ENCODE peak calls at places on chromosome X, in seven cellular contexts. One of them, this sample, is unnamed.

GRCh38 chrX:49309401-49309981 is 6.0 kb downstream of the GAGE10 start:
- DNase-seq in NCI-H1048: no peak
- DNase-seq in HEK293T: no peak
- DNase-seq in A549: no peak
- DNase-seq in effector memory CD4-positive, alpha-beta T cell: no peak
- DNase-seq in fibroblast of pulmonary artery: peak
- DNase-seq in left cardiac atrium: no peak
- DNase-seq in this sample: no peak

GRCh38 chrX:78540171-78540570 is 119.0 kb downstream of the RTL3 start:
- DNase-seq in fibroblast of pulmonary artery: peak
- DNase-seq in NCI-H1048: no peak
- DNase-seq in left cardiac atrium: no peak
- DNase-seq in effector memory CD4-positive, alpha-beta T cell: no peak
- DNase-seq in A549: no peak
- DNase-seq in HEK293T: no peak
- DNase-seq in this sample: no peak

GRCh38 chrX:15849555-15849954 is 5.1 kb downstream of the AP1S2 start:
- DNase-seq in HEK293T: peak
- DNase-seq in left cardiac atrium: no peak
- DNase-seq in A549: no peak
- DNase-seq in NCI-H1048: no peak
- DNase-seq in fibroblast of pulmonary artery: peak
- DNase-seq in effector memory CD4-positive, alpha-beta T cell: no peak
- DNase-seq in this sample: no peak

GRCh38 chrX:63128509-63128908 is 222.6 kb downstream of the SPIN4 start:
- DNase-seq in NCI-H1048: no peak
- DNase-seq in effector memory CD4-positive, alpha-beta T cell: no peak
- DNase-seq in HEK293T: no peak
- DNase-seq in left cardiac atrium: peak
- DNase-seq in A549: peak
- DNase-seq in fibroblast of pulmonary artery: peak
- DNase-seq in this sample: peak

GRCh38 chrX:1162119-1162916 is 50.1 kb downstream of the CRLF2 start:
- DNase-seq in A549: no peak
- DNase-seq in effector memory CD4-positive, alpha-beta T cell: no peak
- DNase-seq in NCI-H1048: no peak
- DNase-seq in fibroblast of pulmonary artery: no peak
- DNase-seq in HEK293T: no peak
- DNase-seq in left cardiac atrium: no peak
- DNase-seq in this sample: no peak

GRCh38 chrX:92247076-92247475 is 467.9 kb downstream of the PCDH11X start:
- DNase-seq in NCI-H1048: no peak
- DNase-seq in effector memory CD4-positive, alpha-beta T cell: no peak
- DNase-seq in fibroblast of pulmonary artery: peak
- DNase-seq in A549: no peak
- DNase-seq in HEK293T: no peak
- DNase-seq in left cardiac atrium: no peak
- DNase-seq in this sample: no peak

GRCh38 chrX:148593146-148593545 is 92.7 kb downstream of the AFF2 start:
- DNase-seq in A549: no peak
- DNase-seq in NCI-H1048: no peak
- DNase-seq in left cardiac atrium: no peak
- DNase-seq in HEK293T: no peak
- DNase-seq in fibroblast of pulmonary artery: no peak
- DNase-seq in effector memory CD4-positive, alpha-beta T cell: no peak
- DNase-seq in this sample: peak

GRCh38 chrX:149871940-149872339 is 9.0 kb upstream of the MAGEA8 start:
- DNase-seq in fibroblast of pulmonary artery: peak
- DNase-seq in NCI-H1048: peak
- DNase-seq in HEK293T: peak
- DNase-seq in effector memory CD4-positive, alpha-beta T cell: peak
- DNase-seq in left cardiac atrium: no peak
- DNase-seq in A549: peak
- DNase-seq in this sample: peak

GRCh38 chrX:104098151-104098808 is 14.0 kb upstream of the ZCCHC18 start:
- DNase-seq in NCI-H1048: no peak
- DNase-seq in effector memory CD4-positive, alpha-beta T cell: peak
- DNase-seq in A549: peak
- DNase-seq in HEK293T: peak
- DNase-seq in fibroblast of pulmonary artery: peak
- DNase-seq in left cardiac atrium: peak
- DNase-seq in this sample: peak

GRCh38 chrX:110026099-110026844 is 23.4 kb downstream of the TMEM164 start:
- DNase-seq in HEK293T: no peak
- DNase-seq in effector memory CD4-positive, alpha-beta T cell: no peak
- DNase-seq in left cardiac atrium: peak
- DNase-seq in NCI-H1048: no peak
- DNase-seq in fibroblast of pulmonary artery: no peak
- DNase-seq in A549: peak
- DNase-seq in this sample: no peak

GRCh38 chrX:77160301-77160700 is 286.9 kb upstream of the FGF16 start:
- DNase-seq in HEK293T: no peak
- DNase-seq in fibroblast of pulmonary artery: peak
- DNase-seq in A549: peak
- DNase-seq in NCI-H1048: no peak
- DNase-seq in effector memory CD4-positive, alpha-beta T cell: no peak
- DNase-seq in left cardiac atrium: no peak
- DNase-seq in this sample: peak

GRCh38 chrX:103571726-103572125 is 13.6 kb upstream of the TCEAL4 start:
- DNase-seq in A549: no peak
- DNase-seq in effector memory CD4-positive, alpha-beta T cell: no peak
- DNase-seq in left cardiac atrium: no peak
- DNase-seq in fibroblast of pulmonary artery: no peak
- DNase-seq in NCI-H1048: no peak
- DNase-seq in HEK293T: no peak
- DNase-seq in this sample: no peak

GRCh38 chrX:65598559-65599147 is 64.1 kb upstream of the LAS1L start:
- DNase-seq in NCI-H1048: no peak
- DNase-seq in HEK293T: no peak
- DNase-seq in A549: no peak
- DNase-seq in effector memory CD4-positive, alpha-beta T cell: no peak
- DNase-seq in left cardiac atrium: no peak
- DNase-seq in fibroblast of pulmonary artery: no peak
- DNase-seq in this sample: no peak

GRCh38 chrX:70088791-70089190 is 26.5 kb downstream of the OTUD6A start:
- DNase-seq in left cardiac atrium: no peak
- DNase-seq in HEK293T: no peak
- DNase-seq in NCI-H1048: no peak
- DNase-seq in A549: no peak
- DNase-seq in fibroblast of pulmonary artery: no peak
- DNase-seq in effector memory CD4-positive, alpha-beta T cell: no peak
- DNase-seq in this sample: no peak

GRCh38 chrX:69616520-69617203 is 749 bp downstream of the EDA start:
- DNase-seq in effector memory CD4-positive, alpha-beta T cell: no peak
- DNase-seq in left cardiac atrium: peak
- DNase-seq in HEK293T: peak
- DNase-seq in fibroblast of pulmonary artery: peak
- DNase-seq in NCI-H1048: no peak
- DNase-seq in A549: no peak
- DNase-seq in this sample: no peak

GRCh38 chrX:4710618-4711433 is 997.4 kb upstream of the PRKX start:
- DNase-seq in left cardiac atrium: no peak
- DNase-seq in A549: peak
- DNase-seq in effector memory CD4-positive, alpha-beta T cell: no peak
- DNase-seq in NCI-H1048: no peak
- DNase-seq in HEK293T: no peak
- DNase-seq in fibroblast of pulmonary artery: no peak
- DNase-seq in this sample: no peak

GRCh38 chrX:633043-633654 is 2.6 kb downstream of the SHOX start:
- DNase-seq in fibroblast of pulmonary artery: no peak
- DNase-seq in HEK293T: no peak
- DNase-seq in left cardiac atrium: no peak
- DNase-seq in A549: no peak
- DNase-seq in NCI-H1048: no peak
- DNase-seq in effector memory CD4-positive, alpha-beta T cell: no peak
- DNase-seq in this sample: no peak

GRCh38 chrX:40008841-40009461 is 88.8 kb downstream of the BCOR start:
- DNase-seq in fibroblast of pulmonary artery: peak
- DNase-seq in left cardiac atrium: peak
- DNase-seq in HEK293T: no peak
- DNase-seq in effector memory CD4-positive, alpha-beta T cell: no peak
- DNase-seq in NCI-H1048: no peak
- DNase-seq in A549: no peak
- DNase-seq in this sample: no peak

GRCh38 chrX:6440647-6441046 is 94.3 kb downstream of the VCX3A start:
- DNase-seq in NCI-H1048: no peak
- DNase-seq in A549: no peak
- DNase-seq in effector memory CD4-positive, alpha-beta T cell: no peak
- DNase-seq in HEK293T: no peak
- DNase-seq in fibroblast of pulmonary artery: no peak
- DNase-seq in left cardiac atrium: no peak
- DNase-seq in this sample: no peak